ENCODE peak calls at places on chromosomes 12 and 14, in eight cellular contexts. One of them, this sample, is unnamed.

GRCh38 chr14:82855912-82856381 is 1322.3 kb upstream of the SEL1L start:
- DNase-seq in pancreas: no peak
- DNase-seq in ascending aorta: no peak
- DNase-seq in left lung: no peak
- DNase-seq in nephron progenitor cell: no peak
- DNase-seq in stimulated activated CD8-positive, alpha-beta memory T cell treated with anti-CD3 and anti-CD28 coated beads, Interleukin-4, amount 100 ng/mL, for 24 hours: no peak
- DNase-seq in BJ: no peak
- DNase-seq in RPMI7951: peak; percentile 19
- DNase-seq in this sample: no peak

GRCh38 chr14:99768381-99768780 is 24.8 kb upstream of the EML1 start:
- DNase-seq in pancreas: no peak
- DNase-seq in ascending aorta: no peak
- DNase-seq in left lung: no peak
- DNase-seq in nephron progenitor cell: no peak
- DNase-seq in stimulated activated CD8-positive, alpha-beta memory T cell treated with anti-CD3 and anti-CD28 coated beads, Interleukin-4, amount 100 ng/mL, for 24 hours: no peak
- DNase-seq in BJ: no peak
- DNase-seq in RPMI7951: peak; percentile 67
- DNase-seq in this sample: no peak

GRCh38 chr12:99981639-99982190 is 3.0 kb downstream of the ANKS1B start:
- DNase-seq in pancreas: no peak
- DNase-seq in ascending aorta: no peak
- DNase-seq in left lung: no peak
- DNase-seq in nephron progenitor cell: no peak
- DNase-seq in stimulated activated CD8-positive, alpha-beta memory T cell treated with anti-CD3 and anti-CD28 coated beads, Interleukin-4, amount 100 ng/mL, for 24 hours: no peak
- DNase-seq in BJ: no peak
- DNase-seq in RPMI7951: no peak
- DNase-seq in this sample: no peak

GRCh38 chr14:22847661-22848341 is 11.4 kb downstream of the MMP14 start:
- DNase-seq in pancreas: no peak
- DNase-seq in ascending aorta: no peak
- DNase-seq in left lung: no peak
- DNase-seq in nephron progenitor cell: no peak
- DNase-seq in stimulated activated CD8-positive, alpha-beta memory T cell treated with anti-CD3 and anti-CD28 coated beads, Interleukin-4, amount 100 ng/mL, for 24 hours: no peak
- DNase-seq in BJ: no peak
- DNase-seq in RPMI7951: peak; percentile 84
- DNase-seq in this sample: no peak

GRCh38 chr12:12661086-12661485 is 34.9 kb downstream of the GPR19 start:
- DNase-seq in pancreas: no peak
- DNase-seq in ascending aorta: no peak
- DNase-seq in left lung: no peak
- DNase-seq in nephron progenitor cell: no peak
- DNase-seq in stimulated activated CD8-positive, alpha-beta memory T cell treated with anti-CD3 and anti-CD28 coated beads, Interleukin-4, amount 100 ng/mL, for 24 hours: no peak
- DNase-seq in BJ: peak; percentile 52
- DNase-seq in RPMI7951: peak; percentile 62
- DNase-seq in this sample: no peak

GRCh38 chr14:104283197-104284106 is 145.1 kb downstream of the KIF26A start:
- DNase-seq in pancreas: peak; percentile 30
- DNase-seq in ascending aorta: no peak
- DNase-seq in left lung: peak; percentile 8
- DNase-seq in nephron progenitor cell: no peak
- DNase-seq in stimulated activated CD8-positive, alpha-beta memory T cell treated with anti-CD3 and anti-CD28 coated beads, Interleukin-4, amount 100 ng/mL, for 24 hours: no peak
- DNase-seq in BJ: no peak
- DNase-seq in RPMI7951: no peak
- DNase-seq in this sample: peak; percentile 5

GRCh38 chr12:52005903-52006703 is 643 bp upstream of the TAMALIN start:
- DNase-seq in pancreas: no peak
- DNase-seq in ascending aorta: peak; percentile 72
- DNase-seq in left lung: peak; percentile 86
- DNase-seq in nephron progenitor cell: peak; percentile 41
- DNase-seq in stimulated activated CD8-positive, alpha-beta memory T cell treated with anti-CD3 and anti-CD28 coated beads, Interleukin-4, amount 100 ng/mL, for 24 hours: no peak
- DNase-seq in BJ: no peak
- DNase-seq in RPMI7951: no peak
- DNase-seq in this sample: peak; percentile 41

GRCh38 chr12:85779768-85780167 is 56.4 kb downstream of the RASSF9 start:
- DNase-seq in pancreas: no peak
- DNase-seq in ascending aorta: no peak
- DNase-seq in left lung: no peak
- DNase-seq in nephron progenitor cell: no peak
- DNase-seq in stimulated activated CD8-positive, alpha-beta memory T cell treated with anti-CD3 and anti-CD28 coated beads, Interleukin-4, amount 100 ng/mL, for 24 hours: no peak
- DNase-seq in BJ: no peak
- DNase-seq in RPMI7951: no peak
- DNase-seq in this sample: no peak

GRCh38 chr12:34298971-34299801 is 276.9 kb downstream of the ALG10 start:
- DNase-seq in pancreas: no peak
- DNase-seq in ascending aorta: no peak
- DNase-seq in left lung: no peak
- DNase-seq in nephron progenitor cell: no peak
- DNase-seq in stimulated activated CD8-positive, alpha-beta memory T cell treated with anti-CD3 and anti-CD28 coated beads, Interleukin-4, amount 100 ng/mL, for 24 hours: no peak
- DNase-seq in BJ: no peak
- DNase-seq in RPMI7951: no peak
- DNase-seq in this sample: no peak

GRCh38 chr12:94305293-94305957 is 154.2 kb downstream of the CEP83 start:
- DNase-seq in pancreas: no peak
- DNase-seq in ascending aorta: no peak
- DNase-seq in left lung: no peak
- DNase-seq in nephron progenitor cell: no peak
- DNase-seq in stimulated activated CD8-positive, alpha-beta memory T cell treated with anti-CD3 and anti-CD28 coated beads, Interleukin-4, amount 100 ng/mL, for 24 hours: no peak
- DNase-seq in BJ: no peak
- DNase-seq in RPMI7951: no peak
- DNase-seq in this sample: no peak

GRCh38 chr12:1810201-1810930 is 10.0 kb upstream of the LRTM2 start:
- DNase-seq in pancreas: no peak
- DNase-seq in ascending aorta: no peak
- DNase-seq in left lung: no peak
- DNase-seq in nephron progenitor cell: no peak
- DNase-seq in stimulated activated CD8-positive, alpha-beta memory T cell treated with anti-CD3 and anti-CD28 coated beads, Interleukin-4, amount 100 ng/mL, for 24 hours: no peak
- DNase-seq in BJ: no peak
- DNase-seq in RPMI7951: peak; percentile 26
- DNase-seq in this sample: no peak

GRCh38 chr12:38898001-38898684 is 7.2 kb downstream of the CPNE8 start:
- DNase-seq in pancreas: no peak
- DNase-seq in ascending aorta: no peak
- DNase-seq in left lung: no peak
- DNase-seq in nephron progenitor cell: no peak
- DNase-seq in stimulated activated CD8-positive, alpha-beta memory T cell treated with anti-CD3 and anti-CD28 coated beads, Interleukin-4, amount 100 ng/mL, for 24 hours: no peak
- DNase-seq in BJ: no peak
- DNase-seq in RPMI7951: peak; percentile 34
- DNase-seq in this sample: no peak

GRCh38 chr14:91078095-91078737 is 17.8 kb upstream of the RPS6KA5 start:
- DNase-seq in pancreas: no peak
- DNase-seq in ascending aorta: no peak
- DNase-seq in left lung: no peak
- DNase-seq in nephron progenitor cell: no peak
- DNase-seq in stimulated activated CD8-positive, alpha-beta memory T cell treated with anti-CD3 and anti-CD28 coated beads, Interleukin-4, amount 100 ng/mL, for 24 hours: peak; percentile 24
- DNase-seq in BJ: no peak
- DNase-seq in RPMI7951: no peak
- DNase-seq in this sample: no peak

GRCh38 chr12:1197264-1198018 is 206.4 kb downstream of the ERC1 start:
- DNase-seq in pancreas: no peak
- DNase-seq in ascending aorta: no peak
- DNase-seq in left lung: no peak
- DNase-seq in nephron progenitor cell: no peak
- DNase-seq in stimulated activated CD8-positive, alpha-beta memory T cell treated with anti-CD3 and anti-CD28 coated beads, Interleukin-4, amount 100 ng/mL, for 24 hours: no peak
- DNase-seq in BJ: no peak
- DNase-seq in RPMI7951: no peak
- DNase-seq in this sample: no peak

GRCh38 chr12:24901975-24902461 is 46.9 kb downstream of the BCAT1 start:
- DNase-seq in pancreas: no peak
- DNase-seq in ascending aorta: no peak
- DNase-seq in left lung: no peak
- DNase-seq in nephron progenitor cell: peak; percentile 37
- DNase-seq in stimulated activated CD8-positive, alpha-beta memory T cell treated with anti-CD3 and anti-CD28 coated beads, Interleukin-4, amount 100 ng/mL, for 24 hours: no peak
- DNase-seq in BJ: no peak
- DNase-seq in RPMI7951: no peak
- DNase-seq in this sample: peak; percentile 53

GRCh38 chr14:50363734-50364113 is 33.0 kb downstream of the CDKL1 start:
- DNase-seq in pancreas: no peak
- DNase-seq in ascending aorta: no peak
- DNase-seq in left lung: no peak
- DNase-seq in nephron progenitor cell: no peak
- DNase-seq in stimulated activated CD8-positive, alpha-beta memory T cell treated with anti-CD3 and anti-CD28 coated beads, Interleukin-4, amount 100 ng/mL, for 24 hours: no peak
- DNase-seq in BJ: no peak
- DNase-seq in RPMI7951: peak; percentile 26
- DNase-seq in this sample: no peak

GRCh38 chr12:13465641-13466040 is 269.1 kb downstream of the EMP1 start:
- DNase-seq in pancreas: no peak
- DNase-seq in ascending aorta: no peak
- DNase-seq in left lung: no peak
- DNase-seq in nephron progenitor cell: no peak
- DNase-seq in stimulated activated CD8-positive, alpha-beta memory T cell treated with anti-CD3 and anti-CD28 coated beads, Interleukin-4, amount 100 ng/mL, for 24 hours: no peak
- DNase-seq in BJ: no peak
- DNase-seq in RPMI7951: peak; percentile 26
- DNase-seq in this sample: no peak

GRCh38 chr14:36426836-36427235 is 93.2 kb downstream of the NKX2-1 start:
- DNase-seq in pancreas: no peak
- DNase-seq in ascending aorta: no peak
- DNase-seq in left lung: no peak
- DNase-seq in nephron progenitor cell: no peak
- DNase-seq in stimulated activated CD8-positive, alpha-beta memory T cell treated with anti-CD3 and anti-CD28 coated beads, Interleukin-4, amount 100 ng/mL, for 24 hours: no peak
- DNase-seq in BJ: no peak
- DNase-seq in RPMI7951: no peak
- DNase-seq in this sample: no peak

GRCh38 chr14:104107611-104108569 is 22.4 kb downstream of the ASPG start:
- DNase-seq in pancreas: peak; percentile 56
- DNase-seq in ascending aorta: no peak
- DNase-seq in left lung: peak; percentile 32
- DNase-seq in nephron progenitor cell: peak; percentile 42
- DNase-seq in stimulated activated CD8-positive, alpha-beta memory T cell treated with anti-CD3 and anti-CD28 coated beads, Interleukin-4, amount 100 ng/mL, for 24 hours: no peak
- DNase-seq in BJ: no peak
- DNase-seq in RPMI7951: no peak
- DNase-seq in this sample: peak; percentile 11